ENCODE peak calls at places on chromosomes 3 and 15, in six cellular contexts. M, V, B, X, I and J are unnamed samples.

GRCh38 chr3:192229866-192230265 is 497.5 kb downstream of the FGF12 start:
- DNase-seq in M (no peak), V (no peak), B (no peak), X (no peak), I (no peak), J (no peak)

GRCh38 chr3:192207661-192208060 is 519.7 kb downstream of the FGF12 start:
- DNase-seq in M (no peak), V (no peak), B (no peak), X (no peak), I (no peak), J (no peak)

GRCh38 chr3:186682734-186683133 is 16.9 kb downstream of the HRG start:
- DNase-seq in M (no peak), V (no peak), B (no peak), X (no peak), I (no peak), J (no peak)

GRCh38 chr15:57112178-57112577 is 193.7 kb downstream of the TCF12 start:
- DNase-seq in M (no peak), V (no peak), B (no peak), X (no peak), I (no peak), J (no peak)

GRCh38 chr15:49110158-49110944 is 45.0 kb downstream of the COPS2 start:
- DNase-seq in M (no peak), V (no peak), B (no peak), X (no peak), I (no peak), J (no peak)

GRCh38 chr3:155676252-155676981 is 68.5 kb downstream of the PLCH1 start:
- DNase-seq in M (no peak), V (no peak), B (no peak), X (no peak), I (no peak), J (no peak)

GRCh38 chr3:30904986-30905385 is 10.5 kb upstream of the GADL1 start:
- DNase-seq in M (no peak), V (no peak), B (no peak), X (no peak), I (no peak), J (no peak)

GRCh38 chr15:27328616-27329015 is 357.6 kb downstream of the GABRG3 start:
- DNase-seq in M (no peak), V (no peak), B (no peak), X (no peak), I (no peak), J (no peak)

GRCh38 chr3:9036327-9037112 is 73.2 kb upstream of the RAD18 start:
- DNase-seq in M (no peak), V (no peak), B (no peak), X (peak; percentile 81), I (no peak), J (peak; percentile 57)

GRCh38 chr3:110343376-110343775 is 728.2 kb upstream of the NECTIN3 start:
- DNase-seq in M (no peak), V (no peak), B (no peak), X (no peak), I (no peak), J (no peak)

GRCh38 chr3:11155341-11156025 is 1.2 kb downstream of the HRH1 start:
- DNase-seq in M (peak; percentile 81), V (peak; percentile 32), B (no peak), X (peak; percentile 80), I (no peak), J (peak; percentile 78)

GRCh38 chr3:114504941-114505632 is 211.3 kb downstream of the TIGIT start:
- DNase-seq in M (no peak), V (no peak), B (no peak), X (no peak), I (no peak), J (no peak)

GRCh38 chr15:73983211-73983727 is 8.8 kb downstream of the STOML1 start:
- DNase-seq in M (peak; percentile 95), V (no peak), B (no peak), X (peak; percentile 80), I (no peak), J (no peak)

GRCh38 chr3:84967767-84968581 is 9.2 kb downstream of the CADM2 start:
- DNase-seq in M (no peak), V (no peak), B (no peak), X (no peak), I (no peak), J (no peak)

GRCh38 chr3:189727191-189727590 is 96.0 kb downstream of the TP63 start:
- DNase-seq in M (no peak), V (no peak), B (no peak), X (no peak), I (no peak), J (no peak)

GRCh38 chr15:29788433-29789034 is 33.7 kb downstream of the TJP1 start:
- DNase-seq in M (no peak), V (no peak), B (no peak), X (no peak), I (no peak), J (no peak)

GRCh38 chr15:85064710-85065109 is 83.1 kb downstream of the PDE8A start:
- DNase-seq in M (no peak), V (no peak), B (no peak), X (no peak), I (no peak), J (no peak)